ENCODE peak calls at places on chromosomes 16 and 17, in eight cellular contexts. One of them, this sample, is unnamed.

GRCh38 chr16:69494993-69495392 is 70.6 kb downstream of the CYB5B start:
- DNase-seq in OCI-LY7: peak
- DNase-seq in MM.1S: no peak
- DNase-seq in tibial artery: no peak
- DNase-seq in stomach: no peak
- DNase-seq in IMR-90: no peak
- DNase-seq in A549: peak
- DNase-seq in ascending aorta: no peak
- DNase-seq in this sample: no peak

GRCh38 chr17:4009164-4009785 is 45.0 kb upstream of the ATP2A3 start:
- DNase-seq in OCI-LY7: no peak
- DNase-seq in MM.1S: no peak
- DNase-seq in tibial artery: no peak
- DNase-seq in stomach: no peak
- DNase-seq in IMR-90: peak
- DNase-seq in A549: no peak
- DNase-seq in ascending aorta: no peak
- DNase-seq in this sample: no peak

GRCh38 chr16:14074544-14074943 is 3.4 kb downstream of the MRTFB start:
- DNase-seq in OCI-LY7: no peak
- DNase-seq in MM.1S: no peak
- DNase-seq in tibial artery: no peak
- DNase-seq in stomach: no peak
- DNase-seq in IMR-90: no peak
- DNase-seq in A549: no peak
- DNase-seq in ascending aorta: no peak
- DNase-seq in this sample: no peak

GRCh38 chr16:51154271-51155171 is 3.5 kb upstream of the SALL1 start:
- DNase-seq in OCI-LY7: no peak
- DNase-seq in MM.1S: no peak
- DNase-seq in tibial artery: no peak
- DNase-seq in stomach: no peak
- DNase-seq in IMR-90: no peak
- DNase-seq in A549: no peak
- DNase-seq in ascending aorta: no peak
- DNase-seq in this sample: no peak

GRCh38 chr17:305090-305976 is 47.3 kb downstream of the RPH3AL start:
- DNase-seq in OCI-LY7: no peak
- DNase-seq in MM.1S: no peak
- DNase-seq in tibial artery: no peak
- DNase-seq in stomach: peak
- DNase-seq in IMR-90: no peak
- DNase-seq in A549: peak
- DNase-seq in ascending aorta: no peak
- DNase-seq in this sample: no peak

GRCh38 chr16:31874354-31875111 is 926 bp downstream of the ZNF267 start:
- DNase-seq in OCI-LY7: peak
- DNase-seq in MM.1S: peak
- DNase-seq in tibial artery: no peak
- DNase-seq in stomach: no peak
- DNase-seq in IMR-90: peak
- DNase-seq in A549: peak
- DNase-seq in ascending aorta: no peak
- DNase-seq in this sample: no peak

GRCh38 chr17:29034510-29034909 is 8.4 kb upstream of the PIPOX start:
- DNase-seq in OCI-LY7: no peak
- DNase-seq in MM.1S: no peak
- DNase-seq in tibial artery: no peak
- DNase-seq in stomach: no peak
- DNase-seq in IMR-90: no peak
- DNase-seq in A549: no peak
- DNase-seq in ascending aorta: no peak
- DNase-seq in this sample: no peak

GRCh38 chr17:61875285-61875684 is 12.0 kb upstream of the BRIP1 start:
- DNase-seq in OCI-LY7: no peak
- DNase-seq in MM.1S: no peak
- DNase-seq in tibial artery: no peak
- DNase-seq in stomach: no peak
- DNase-seq in IMR-90: no peak
- DNase-seq in A549: no peak
- DNase-seq in ascending aorta: no peak
- DNase-seq in this sample: no peak

GRCh38 chr16:30844671-30845449 is 49.0 kb downstream of the BCL7C start:
- DNase-seq in OCI-LY7: peak
- DNase-seq in MM.1S: peak
- DNase-seq in tibial artery: peak
- DNase-seq in stomach: peak
- DNase-seq in IMR-90: peak
- DNase-seq in A549: peak
- DNase-seq in ascending aorta: peak
- DNase-seq in this sample: no peak

GRCh38 chr16:729768-730665 is 3.1 kb downstream of the HAGHL start:
- DNase-seq in OCI-LY7: no peak
- DNase-seq in MM.1S: no peak
- DNase-seq in tibial artery: no peak
- DNase-seq in stomach: no peak
- DNase-seq in IMR-90: no peak
- DNase-seq in A549: no peak
- DNase-seq in ascending aorta: no peak
- DNase-seq in this sample: no peak

GRCh38 chr16:20937736-20938135 is 37.2 kb downstream of the LYRM1 start:
- DNase-seq in OCI-LY7: no peak
- DNase-seq in MM.1S: no peak
- DNase-seq in tibial artery: no peak
- DNase-seq in stomach: no peak
- DNase-seq in IMR-90: no peak
- DNase-seq in A549: no peak
- DNase-seq in ascending aorta: no peak
- DNase-seq in this sample: no peak

GRCh38 chr17:83118071-83118841 is 38.8 kb downstream of the METRNL start:
- DNase-seq in OCI-LY7: peak
- DNase-seq in MM.1S: no peak
- DNase-seq in tibial artery: no peak
- DNase-seq in stomach: no peak
- DNase-seq in IMR-90: no peak
- DNase-seq in A549: no peak
- DNase-seq in ascending aorta: no peak
- DNase-seq in this sample: no peak

GRCh38 chr17:57305918-57306317 is 49.6 kb downstream of the MSI2 start:
- DNase-seq in OCI-LY7: no peak
- DNase-seq in MM.1S: no peak
- DNase-seq in tibial artery: no peak
- DNase-seq in stomach: no peak
- DNase-seq in IMR-90: no peak
- DNase-seq in A549: no peak
- DNase-seq in ascending aorta: no peak
- DNase-seq in this sample: no peak

GRCh38 chr17:59435238-59435637 is 103.8 kb downstream of the YPEL2 start:
- DNase-seq in OCI-LY7: no peak
- DNase-seq in MM.1S: no peak
- DNase-seq in tibial artery: no peak
- DNase-seq in stomach: no peak
- DNase-seq in IMR-90: peak
- DNase-seq in A549: no peak
- DNase-seq in ascending aorta: no peak
- DNase-seq in this sample: no peak

GRCh38 chr16:1474047-1474446 is 781 bp downstream of the CLCN7 start:
- DNase-seq in OCI-LY7: no peak
- DNase-seq in MM.1S: no peak
- DNase-seq in tibial artery: no peak
- DNase-seq in stomach: no peak
- DNase-seq in IMR-90: no peak
- DNase-seq in A549: no peak
- DNase-seq in ascending aorta: no peak
- DNase-seq in this sample: no peak

GRCh38 chr17:69557339-69557738 is 142.8 kb downstream of the MAP2K6 start:
- DNase-seq in OCI-LY7: no peak
- DNase-seq in MM.1S: no peak
- DNase-seq in tibial artery: no peak
- DNase-seq in stomach: no peak
- DNase-seq in IMR-90: no peak
- DNase-seq in A549: no peak
- DNase-seq in ascending aorta: no peak
- DNase-seq in this sample: no peak

GRCh38 chr16:84911490-84912216 is 91.9 kb downstream of the CRISPLD2 start:
- DNase-seq in OCI-LY7: no peak
- DNase-seq in MM.1S: no peak
- DNase-seq in tibial artery: no peak
- DNase-seq in stomach: no peak
- DNase-seq in IMR-90: no peak
- DNase-seq in A549: no peak
- DNase-seq in ascending aorta: no peak
- DNase-seq in this sample: no peak

GRCh38 chr17:44565866-44566443 is 8.7 kb downstream of the FZD2 start:
- DNase-seq in OCI-LY7: no peak
- DNase-seq in MM.1S: no peak
- DNase-seq in tibial artery: no peak
- DNase-seq in stomach: no peak
- DNase-seq in IMR-90: no peak
- DNase-seq in A549: no peak
- DNase-seq in ascending aorta: no peak
- DNase-seq in this sample: no peak

GRCh38 chr17:50199651-50200446 is 1.6 kb downstream of the COL1A1 start:
- DNase-seq in OCI-LY7: peak
- DNase-seq in MM.1S: peak
- DNase-seq in tibial artery: peak
- DNase-seq in stomach: peak
- DNase-seq in IMR-90: peak
- DNase-seq in A549: peak
- DNase-seq in ascending aorta: peak
- DNase-seq in this sample: peak

GRCh38 chr16:27323781-27324561 is 10.2 kb downstream of the IL4R start:
- DNase-seq in OCI-LY7: no peak
- DNase-seq in MM.1S: no peak
- DNase-seq in tibial artery: no peak
- DNase-seq in stomach: no peak
- DNase-seq in IMR-90: no peak
- DNase-seq in A549: no peak
- DNase-seq in ascending aorta: no peak
- DNase-seq in this sample: no peak

GRCh38 chr17:81534157-81535006 is 6.2 kb downstream of the FSCN2 start:
- DNase-seq in OCI-LY7: no peak
- DNase-seq in MM.1S: no peak
- DNase-seq in tibial artery: no peak
- DNase-seq in stomach: no peak
- DNase-seq in IMR-90: no peak
- DNase-seq in A549: no peak
- DNase-seq in ascending aorta: no peak
- DNase-seq in this sample: no peak

GRCh38 chr16:88063201-88063773 is 112.1 kb downstream of the BANP start:
- DNase-seq in OCI-LY7: no peak
- DNase-seq in MM.1S: no peak
- DNase-seq in tibial artery: peak
- DNase-seq in stomach: no peak
- DNase-seq in IMR-90: peak
- DNase-seq in A549: no peak
- DNase-seq in ascending aorta: no peak
- DNase-seq in this sample: no peak

GRCh38 chr17:6686026-6686425 is 27.1 kb downstream of the SLC13A5 start:
- DNase-seq in OCI-LY7: no peak
- DNase-seq in MM.1S: no peak
- DNase-seq in tibial artery: no peak
- DNase-seq in stomach: no peak
- DNase-seq in IMR-90: no peak
- DNase-seq in A549: no peak
- DNase-seq in ascending aorta: no peak
- DNase-seq in this sample: no peak
- H3K27ac ChIP-seq in OCI-LY7: no peak
- H3K27ac ChIP-seq in MM.1S: no peak
- H3K27ac ChIP-seq in tibial artery: no peak
- H3K27ac ChIP-seq in stomach: no peak
- H3K27ac ChIP-seq in IMR-90: no peak
- H3K27ac ChIP-seq in A549: no peak
- H3K27ac ChIP-seq in ascending aorta: no peak
- H3K27ac ChIP-seq in this sample: no peak

GRCh38 chr16:23225634-23226033 is 43.1 kb downstream of the SCNN1G start:
- DNase-seq in OCI-LY7: no peak
- DNase-seq in MM.1S: no peak
- DNase-seq in tibial artery: no peak
- DNase-seq in stomach: no peak
- DNase-seq in IMR-90: no peak
- DNase-seq in A549: no peak
- DNase-seq in ascending aorta: no peak
- DNase-seq in this sample: no peak
- TF ChIP-seq CTCF in OCI-LY7: no peak
- TF ChIP-seq CTCF in MM.1S: no peak
- TF ChIP-seq CTCF in tibial artery: no peak
- TF ChIP-seq CTCF in stomach: no peak
- TF ChIP-seq CTCF in IMR-90: no peak
- TF ChIP-seq CTCF in A549: no peak
- TF ChIP-seq CTCF in ascending aorta: no peak
- TF ChIP-seq CTCF in this sample: no peak

DNA sequence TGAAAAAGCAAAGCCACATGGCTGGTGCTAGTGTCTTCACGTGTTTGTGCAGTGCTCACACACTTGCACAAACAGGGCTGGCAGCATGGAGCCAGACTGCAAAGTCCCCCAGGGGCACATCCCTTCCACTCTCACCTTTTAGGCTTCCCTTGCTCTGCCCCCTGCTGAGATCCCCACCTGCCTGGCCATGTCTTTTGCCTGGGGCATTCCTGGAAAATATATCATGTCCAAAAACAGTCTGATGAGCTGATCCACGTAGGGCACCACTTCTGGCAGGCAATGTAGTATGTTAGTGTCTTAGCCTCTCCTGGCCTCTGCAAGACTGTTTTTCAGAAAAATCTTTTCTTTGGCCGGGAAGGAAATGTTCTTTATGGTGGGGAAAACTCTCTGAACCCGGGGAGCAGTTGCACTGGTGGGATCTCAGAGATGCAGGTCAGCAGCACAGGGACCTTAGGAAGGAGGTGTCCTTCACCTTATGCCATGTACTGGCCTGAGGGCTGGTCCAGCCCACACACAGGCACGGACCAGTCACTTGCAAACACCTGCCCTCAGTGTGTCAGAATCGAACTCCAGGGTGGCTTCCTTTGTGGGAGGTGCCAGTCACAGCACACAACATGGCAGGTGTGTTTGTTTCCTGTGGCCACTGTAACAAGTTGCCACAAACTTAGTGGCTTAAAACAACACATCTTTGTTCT is 46.4 kb downstream of the MPRIP start:
- DNase-seq in OCI-LY7: no peak
- DNase-seq in MM.1S: peak
- DNase-seq in tibial artery: no peak
- DNase-seq in stomach: no peak
- DNase-seq in IMR-90: no peak
- DNase-seq in A549: no peak
- DNase-seq in ascending aorta: no peak
- DNase-seq in this sample: peak
- H3K27ac ChIP-seq in OCI-LY7: no peak
- H3K27ac ChIP-seq in MM.1S: no peak
- H3K27ac ChIP-seq in tibial artery: peak
- H3K27ac ChIP-seq in stomach: no peak
- H3K27ac ChIP-seq in IMR-90: no peak
- H3K27ac ChIP-seq in A549: peak
- H3K27ac ChIP-seq in ascending aorta: no peak
- H3K27ac ChIP-seq in this sample: no peak

DNA sequence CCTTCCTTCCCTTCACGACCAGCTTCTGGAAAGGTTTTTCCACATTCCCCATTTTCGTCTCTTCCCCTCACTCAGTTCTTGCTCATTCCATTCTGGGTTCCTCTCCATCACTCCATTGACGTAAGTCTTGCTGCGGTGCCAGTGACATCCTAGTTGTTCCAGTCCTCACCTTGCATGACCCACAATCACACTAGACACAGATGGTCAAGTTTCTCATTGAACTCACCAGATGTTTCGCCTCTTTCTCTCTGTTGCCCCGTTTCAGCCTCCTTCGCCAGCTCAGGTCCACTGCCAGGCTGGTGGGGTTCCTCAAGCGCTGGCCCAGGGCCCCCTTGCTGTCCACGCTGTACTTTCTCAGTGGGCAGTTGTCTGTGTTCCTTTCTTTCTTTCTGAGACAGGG is 43.4 kb downstream of the CCDC42 start:
- DNase-seq in OCI-LY7: no peak
- DNase-seq in MM.1S: no peak
- DNase-seq in tibial artery: peak
- DNase-seq in stomach: no peak
- DNase-seq in IMR-90: no peak
- DNase-seq in A549: no peak
- DNase-seq in ascending aorta: peak
- DNase-seq in this sample: peak
- TF ChIP-seq CTCF in OCI-LY7: no peak
- TF ChIP-seq CTCF in MM.1S: no peak
- TF ChIP-seq CTCF in tibial artery: no peak
- TF ChIP-seq CTCF in stomach: no peak
- TF ChIP-seq CTCF in IMR-90: no peak
- TF ChIP-seq CTCF in A549: no peak
- TF ChIP-seq CTCF in ascending aorta: no peak
- TF ChIP-seq CTCF in this sample: no peak

This sample was measured in coronary artery.